ENCODE peak calls at places on chromosomes 7 and 10, in eight cellular contexts. One of them, this sample, is unnamed.

GRCh38 chr10:129770286-129770685 is 193.8 kb downstream of the EBF3 start:
- DNase-seq in hepatocyte: no peak
- DNase-seq in PC-3: no peak
- DNase-seq in neural progenitor cell: no peak
- DNase-seq in MM.1S: no peak
- DNase-seq in HCT116: no peak
- DNase-seq in GM23338: no peak
- DNase-seq in SK-N-SH: no peak
- DNase-seq in this sample: no peak

GRCh38 chr7:5824297-5824610 is 42.8 kb upstream of the RNF216 start:
- DNase-seq in hepatocyte: no peak
- DNase-seq in PC-3: no peak
- DNase-seq in neural progenitor cell: no peak
- DNase-seq in MM.1S: no peak
- DNase-seq in HCT116: no peak
- DNase-seq in GM23338: no peak
- DNase-seq in SK-N-SH: no peak
- DNase-seq in this sample: no peak

GRCh38 chr7:30430300-30430699 is 48.3 kb downstream of the NOD1 start:
- DNase-seq in hepatocyte: no peak
- DNase-seq in PC-3: no peak
- DNase-seq in neural progenitor cell: no peak
- DNase-seq in MM.1S: no peak
- DNase-seq in HCT116: no peak
- DNase-seq in GM23338: no peak
- DNase-seq in SK-N-SH: peak; percentile 12
- DNase-seq in this sample: no peak

GRCh38 chr7:145263886-145264285 is 428.0 kb upstream of the TPK1 start:
- DNase-seq in hepatocyte: no peak
- DNase-seq in PC-3: no peak
- DNase-seq in neural progenitor cell: no peak
- DNase-seq in MM.1S: peak; percentile 88
- DNase-seq in HCT116: no peak
- DNase-seq in GM23338: no peak
- DNase-seq in SK-N-SH: no peak
- DNase-seq in this sample: peak; percentile 1

GRCh38 chr10:50515420-50515819 is 108.3 kb downstream of the SGMS1 start:
- DNase-seq in hepatocyte: no peak
- DNase-seq in PC-3: no peak
- DNase-seq in neural progenitor cell: no peak
- DNase-seq in MM.1S: no peak
- DNase-seq in HCT116: no peak
- DNase-seq in GM23338: no peak
- DNase-seq in SK-N-SH: no peak
- DNase-seq in this sample: no peak

GRCh38 chr7:70614237-70614984 is 517.5 kb upstream of the GALNT17 start:
- DNase-seq in hepatocyte: peak; percentile 36
- DNase-seq in PC-3: no peak
- DNase-seq in neural progenitor cell: peak; percentile 81
- DNase-seq in MM.1S: no peak
- DNase-seq in HCT116: no peak
- DNase-seq in GM23338: peak; percentile 47
- DNase-seq in SK-N-SH: peak; percentile 91
- DNase-seq in this sample: peak; percentile 22

GRCh38 chr10:52563361-52563760 is 209.2 kb downstream of the MBL2 start:
- DNase-seq in hepatocyte: no peak
- DNase-seq in PC-3: no peak
- DNase-seq in neural progenitor cell: no peak
- DNase-seq in MM.1S: no peak
- DNase-seq in HCT116: no peak
- DNase-seq in GM23338: no peak
- DNase-seq in SK-N-SH: no peak
- DNase-seq in this sample: no peak

GRCh38 chr7:111658546-111658945 is 96.3 kb upstream of the IMMP2L start:
- DNase-seq in hepatocyte: no peak
- DNase-seq in PC-3: no peak
- DNase-seq in neural progenitor cell: no peak
- DNase-seq in MM.1S: no peak
- DNase-seq in HCT116: no peak
- DNase-seq in GM23338: no peak
- DNase-seq in SK-N-SH: no peak
- DNase-seq in this sample: no peak

DNA sequence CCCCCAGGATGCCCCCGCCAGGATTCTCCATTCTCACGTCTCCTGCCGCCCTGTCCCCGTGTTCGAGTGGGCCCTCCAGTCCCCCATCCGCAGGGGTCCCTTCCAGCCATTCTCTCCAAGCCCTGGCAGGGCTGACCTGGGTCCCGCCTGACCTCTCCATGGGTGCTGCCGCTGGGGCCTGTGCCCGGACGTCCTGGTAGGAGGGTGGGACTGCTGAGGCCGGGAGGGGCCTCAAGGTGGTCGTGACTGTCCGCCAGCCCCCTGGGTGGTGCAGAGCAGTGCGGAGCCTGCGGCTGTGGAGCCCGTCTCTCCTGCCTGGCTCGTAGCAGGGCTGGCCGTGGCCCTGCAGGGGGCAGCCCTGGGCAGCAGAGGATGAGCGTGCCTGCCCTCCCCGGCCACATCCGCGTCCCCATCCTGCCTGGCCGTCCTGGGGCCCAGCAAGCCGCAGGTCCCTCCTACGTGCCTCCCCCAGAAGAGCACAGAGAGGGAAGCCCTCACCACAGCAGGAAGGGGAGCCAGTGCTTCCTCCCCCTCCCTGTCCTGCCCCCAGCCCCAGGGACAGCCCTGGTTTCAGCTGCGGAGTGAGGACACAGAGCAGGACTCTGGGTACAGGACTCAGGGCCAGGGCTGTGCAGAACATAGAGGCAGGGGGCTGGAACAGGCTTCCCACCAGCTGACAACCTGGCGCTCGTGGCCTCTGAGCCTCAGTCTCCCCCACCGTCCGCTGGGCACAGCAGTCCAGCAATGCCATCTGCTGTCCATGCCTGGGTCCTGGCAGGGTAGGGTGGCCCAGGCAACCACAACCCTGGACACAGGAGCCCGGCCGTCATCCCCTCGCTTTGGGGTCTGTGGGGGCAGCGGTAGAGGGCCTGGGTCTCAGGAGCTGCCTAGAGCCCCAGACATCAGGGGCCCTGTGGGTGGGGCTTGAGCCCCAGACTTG is 1.5 kb upstream of the GRIFIN start:
- DNase-seq in hepatocyte: peak; percentile 76
- DNase-seq in PC-3: peak; percentile 68
- DNase-seq in neural progenitor cell: peak; percentile 88
- DNase-seq in MM.1S: peak; percentile 25
- DNase-seq in HCT116: peak; percentile 16
- DNase-seq in GM23338: peak; percentile 86
- DNase-seq in SK-N-SH: peak; percentile 100
- DNase-seq in this sample: no peak
- H3K4me2 ChIP-seq in hepatocyte: no peak overlapping the region
- H3K4me2 ChIP-seq in PC-3: peak overlapping the region; percentile 64
- H3K4me2 ChIP-seq in neural progenitor cell: peak overlapping the region; percentile 56
- H3K4me2 ChIP-seq in MM.1S: peak overlapping the region; percentile 10
- H3K4me2 ChIP-seq in HCT116: peak overlapping the region; percentile 21
- H3K4me2 ChIP-seq in GM23338: no peak overlapping the region
- H3K4me2 ChIP-seq in SK-N-SH: peak overlapping the region; percentile 50
- H3K4me2 ChIP-seq in this sample: no peak overlapping the region

GRCh38 chr10:12470719-12471118 is 121.4 kb downstream of the CAMK1D start:
- DNase-seq in hepatocyte: no peak
- DNase-seq in PC-3: no peak
- DNase-seq in neural progenitor cell: no peak
- DNase-seq in MM.1S: no peak
- DNase-seq in HCT116: no peak
- DNase-seq in GM23338: no peak
- DNase-seq in SK-N-SH: no peak
- DNase-seq in this sample: no peak

GRCh38 chr10:12473491-12473890 is 124.1 kb downstream of the CAMK1D start:
- DNase-seq in hepatocyte: no peak
- DNase-seq in PC-3: no peak
- DNase-seq in neural progenitor cell: no peak
- DNase-seq in MM.1S: no peak
- DNase-seq in HCT116: no peak
- DNase-seq in GM23338: no peak
- DNase-seq in SK-N-SH: no peak
- DNase-seq in this sample: no peak

GRCh38 chr10:12469345-12469744 is 120.0 kb downstream of the CAMK1D start:
- DNase-seq in hepatocyte: no peak
- DNase-seq in PC-3: peak; percentile 50
- DNase-seq in neural progenitor cell: no peak
- DNase-seq in MM.1S: no peak
- DNase-seq in HCT116: no peak
- DNase-seq in GM23338: no peak
- DNase-seq in SK-N-SH: no peak
- DNase-seq in this sample: no peak

GRCh38 chr10:12474727-12475414 is 125.5 kb downstream of the CAMK1D start:
- DNase-seq in hepatocyte: no peak
- DNase-seq in PC-3: no peak
- DNase-seq in neural progenitor cell: no peak
- DNase-seq in MM.1S: no peak
- DNase-seq in HCT116: no peak
- DNase-seq in GM23338: no peak
- DNase-seq in SK-N-SH: no peak
- DNase-seq in this sample: no peak

GRCh38 chr10:12471135-12471534 is 121.8 kb downstream of the CAMK1D start:
- DNase-seq in hepatocyte: peak; percentile 30
- DNase-seq in PC-3: no peak
- DNase-seq in neural progenitor cell: no peak
- DNase-seq in MM.1S: no peak
- DNase-seq in HCT116: no peak
- DNase-seq in GM23338: no peak
- DNase-seq in SK-N-SH: no peak
- DNase-seq in this sample: no peak
- TF ChIP-seq EZH2phosphoT487 in hepatocyte: no peak
- TF ChIP-seq EZH2phosphoT487 in PC-3: no peak
- TF ChIP-seq EZH2phosphoT487 in neural progenitor cell: no peak
- TF ChIP-seq EZH2phosphoT487 in MM.1S: no peak
- TF ChIP-seq EZH2phosphoT487 in HCT116: no peak
- TF ChIP-seq EZH2phosphoT487 in GM23338: no peak
- TF ChIP-seq EZH2phosphoT487 in SK-N-SH: no peak
- TF ChIP-seq EZH2phosphoT487 in this sample: no peak

GRCh38 chr10:47047127-47047504 is 135.9 kb downstream of the PTPN20 start:
- DNase-seq in hepatocyte: no peak
- DNase-seq in PC-3: no peak
- DNase-seq in neural progenitor cell: no peak
- DNase-seq in MM.1S: no peak
- DNase-seq in HCT116: no peak
- DNase-seq in GM23338: no peak
- DNase-seq in SK-N-SH: no peak
- DNase-seq in this sample: no peak

GRCh38 chr10:47049056-47049851 is 138.0 kb downstream of the PTPN20 start:
- DNase-seq in hepatocyte: no peak
- DNase-seq in PC-3: no peak
- DNase-seq in neural progenitor cell: no peak
- DNase-seq in MM.1S: no peak
- DNase-seq in HCT116: no peak
- DNase-seq in GM23338: no peak
- DNase-seq in SK-N-SH: no peak
- DNase-seq in this sample: no peak

GRCh38 chr10:47048533-47048905 is 137.3 kb downstream of the PTPN20 start:
- DNase-seq in hepatocyte: no peak
- DNase-seq in PC-3: no peak
- DNase-seq in neural progenitor cell: peak; percentile 39
- DNase-seq in MM.1S: no peak
- DNase-seq in HCT116: no peak
- DNase-seq in GM23338: peak; percentile 54
- DNase-seq in SK-N-SH: no peak
- DNase-seq in this sample: no peak

GRCh38 chr10:47046321-47047126 is 135.3 kb downstream of the PTPN20 start:
- DNase-seq in hepatocyte: no peak
- DNase-seq in PC-3: no peak
- DNase-seq in neural progenitor cell: no peak
- DNase-seq in MM.1S: no peak
- DNase-seq in HCT116: no peak
- DNase-seq in GM23338: no peak
- DNase-seq in SK-N-SH: no peak
- DNase-seq in this sample: no peak

DNA sequence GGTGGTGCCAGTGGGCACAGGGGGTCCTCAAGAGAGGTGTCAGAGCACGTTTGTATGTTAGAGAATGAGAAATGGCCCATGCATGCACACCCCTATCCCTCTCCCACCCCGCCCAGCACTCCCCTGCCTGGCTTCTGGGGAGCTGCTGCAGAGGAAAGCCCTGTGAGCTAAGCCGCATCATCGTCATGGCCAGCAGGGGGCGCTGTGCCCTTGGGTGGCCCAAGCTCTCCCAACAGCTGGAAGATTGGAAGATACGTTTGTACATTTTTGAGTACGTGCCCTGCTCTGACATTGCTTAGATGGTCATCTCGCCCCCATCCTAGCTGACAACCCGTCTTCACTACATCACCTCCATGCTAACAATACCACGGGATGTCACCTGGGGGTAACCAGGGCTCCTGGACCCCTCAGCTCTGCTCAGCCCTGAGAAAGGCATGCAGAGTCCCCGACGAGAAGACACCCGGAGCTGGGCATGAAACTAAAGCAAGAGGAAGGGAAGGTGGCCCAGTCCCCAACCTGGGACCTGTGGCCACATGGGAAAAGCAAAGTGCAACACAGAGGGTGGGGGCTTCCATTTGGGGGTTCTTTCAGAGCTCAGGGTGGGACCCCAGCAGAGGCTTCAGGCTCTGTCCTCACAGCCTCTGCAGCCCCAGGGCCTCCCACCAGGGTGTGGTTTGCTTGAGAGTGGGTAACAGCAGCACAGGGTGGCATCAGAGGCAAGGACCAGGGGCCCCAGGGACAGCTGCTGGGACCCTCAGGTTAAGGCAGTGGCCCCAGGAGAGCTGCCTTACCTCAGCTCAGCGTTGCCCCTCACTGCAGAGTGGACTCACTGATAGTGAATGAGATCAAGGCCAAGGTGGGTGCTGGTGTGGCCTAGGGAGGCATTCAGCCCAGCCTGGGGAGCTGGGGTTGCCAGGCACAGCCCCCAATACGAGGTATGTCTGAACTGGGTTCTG is 136.6 kb downstream of the PTPN20 start:
- DNase-seq in hepatocyte: peak; percentile 86
- DNase-seq in PC-3: peak; percentile 74
- DNase-seq in neural progenitor cell: peak; percentile 86
- DNase-seq in MM.1S: peak; percentile 63
- DNase-seq in HCT116: peak; percentile 45
- DNase-seq in GM23338: peak; percentile 78
- DNase-seq in SK-N-SH: peak; percentile 69
- DNase-seq in this sample: peak; percentile 62
- TF ChIP-seq CTCF in hepatocyte: peak; percentile 79
- TF ChIP-seq CTCF in PC-3: peak; percentile 75
- TF ChIP-seq CTCF in neural progenitor cell: peak; percentile 88
- TF ChIP-seq CTCF in MM.1S: peak; percentile 91
- TF ChIP-seq CTCF in HCT116: peak; percentile 89
- TF ChIP-seq CTCF in GM23338: peak; percentile 91
- TF ChIP-seq CTCF in SK-N-SH: peak; percentile 71
- TF ChIP-seq CTCF in this sample: peak; percentile 87

GRCh38 chr7:18429547-18429946 is 66.0 kb upstream of the HDAC9 start:
- DNase-seq in hepatocyte: no peak
- DNase-seq in PC-3: peak; percentile 79
- DNase-seq in neural progenitor cell: no peak
- DNase-seq in MM.1S: no peak
- DNase-seq in HCT116: no peak
- DNase-seq in GM23338: no peak
- DNase-seq in SK-N-SH: no peak
- DNase-seq in this sample: no peak
- H3K4me2 ChIP-seq in hepatocyte: no peak overlapping the region
- H3K4me2 ChIP-seq in PC-3: peak overlapping the region; percentile 65
- H3K4me2 ChIP-seq in neural progenitor cell: no peak overlapping the region
- H3K4me2 ChIP-seq in MM.1S: no peak overlapping the region
- H3K4me2 ChIP-seq in HCT116: peak overlapping the region; percentile 15
- H3K4me2 ChIP-seq in GM23338: no peak overlapping the region
- H3K4me2 ChIP-seq in SK-N-SH: peak overlapping the region; percentile 20
- H3K4me2 ChIP-seq in this sample: no peak overlapping the region

This sample was measured in OCI-LY7.